ENCODE peak calls at places on chromosomes 2 and 18, in seven cellular contexts. One of them, this sample, is unnamed.

GRCh38 chr2:156340377-156340776 is 7.9 kb upstream of the NR4A2 start:
- DNase-seq in NCI-H2029: no peak
- DNase-seq in NCI-H1092: no peak
- DNase-seq in fibroblast of the aortic adventitia: peak
- DNase-seq in HuH-7: no peak
- DNase-seq in COR-L47: no peak
- DNase-seq in neural progenitor cell: no peak
- DNase-seq in this sample: no peak

GRCh38 chr2:208389940-208390339 is 16.7 kb upstream of the PTH2R start:
- DNase-seq in NCI-H2029: no peak
- DNase-seq in neural progenitor cell: no peak
- DNase-seq in NCI-H1092: no peak
- DNase-seq in COR-L47: no peak
- DNase-seq in fibroblast of the aortic adventitia: no peak
- DNase-seq in HuH-7: no peak
- DNase-seq in this sample: no peak

GRCh38 chr18:50051288-50051687 is 143.7 kb downstream of the MYO5B start:
- DNase-seq in COR-L47: no peak
- DNase-seq in neural progenitor cell: peak
- DNase-seq in HuH-7: peak
- DNase-seq in NCI-H2029: no peak
- DNase-seq in fibroblast of the aortic adventitia: no peak
- DNase-seq in NCI-H1092: no peak
- DNase-seq in this sample: no peak

GRCh38 chr18:21064347-21064746 is 47.3 kb downstream of the ROCK1 start:
- DNase-seq in neural progenitor cell: no peak
- DNase-seq in HuH-7: no peak
- DNase-seq in NCI-H1092: no peak
- DNase-seq in NCI-H2029: no peak
- DNase-seq in COR-L47: no peak
- DNase-seq in fibroblast of the aortic adventitia: peak
- DNase-seq in this sample: no peak

GRCh38 chr2:210049831-210050230 is 47.4 kb downstream of the RPE start:
- DNase-seq in neural progenitor cell: no peak
- DNase-seq in NCI-H2029: no peak
- DNase-seq in NCI-H1092: no peak
- DNase-seq in fibroblast of the aortic adventitia: no peak
- DNase-seq in COR-L47: no peak
- DNase-seq in HuH-7: no peak
- DNase-seq in this sample: no peak

GRCh38 chr2:236871500-236872001 is 214.1 kb upstream of the COPS8 start:
- DNase-seq in NCI-H2029: peak
- DNase-seq in neural progenitor cell: no peak
- DNase-seq in COR-L47: no peak
- DNase-seq in fibroblast of the aortic adventitia: peak
- DNase-seq in NCI-H1092: no peak
- DNase-seq in HuH-7: no peak
- DNase-seq in this sample: no peak

GRCh38 chr2:35978218-35978617 is 377.4 kb upstream of the CRIM1 start:
- DNase-seq in NCI-H1092: no peak
- DNase-seq in neural progenitor cell: no peak
- DNase-seq in HuH-7: no peak
- DNase-seq in COR-L47: no peak
- DNase-seq in NCI-H2029: no peak
- DNase-seq in fibroblast of the aortic adventitia: no peak
- DNase-seq in this sample: no peak

GRCh38 chr2:134217924-134218323 is 35.9 kb upstream of the MGAT5 start:
- DNase-seq in NCI-H2029: no peak
- DNase-seq in fibroblast of the aortic adventitia: no peak
- DNase-seq in neural progenitor cell: no peak
- DNase-seq in HuH-7: no peak
- DNase-seq in NCI-H1092: no peak
- DNase-seq in COR-L47: no peak
- DNase-seq in this sample: no peak

GRCh38 chr18:56314396-56314795 is 324.0 kb downstream of the TXNL1 start:
- DNase-seq in fibroblast of the aortic adventitia: peak
- DNase-seq in HuH-7: no peak
- DNase-seq in NCI-H2029: no peak
- DNase-seq in NCI-H1092: no peak
- DNase-seq in COR-L47: no peak
- DNase-seq in neural progenitor cell: no peak
- DNase-seq in this sample: no peak

GRCh38 chr2:220277445-220277960 is 650.1 kb downstream of the SLC4A3 start:
- DNase-seq in COR-L47: no peak
- DNase-seq in fibroblast of the aortic adventitia: peak
- DNase-seq in HuH-7: no peak
- DNase-seq in NCI-H1092: no peak
- DNase-seq in neural progenitor cell: no peak
- DNase-seq in NCI-H2029: peak
- DNase-seq in this sample: no peak

GRCh38 chr2:72150961-72151356 is 3.3 kb upstream of the CYP26B1 start:
- DNase-seq in neural progenitor cell: no peak
- DNase-seq in HuH-7: no peak
- DNase-seq in fibroblast of the aortic adventitia: no peak
- DNase-seq in COR-L47: no peak
- DNase-seq in NCI-H1092: no peak
- DNase-seq in NCI-H2029: no peak
- DNase-seq in this sample: no peak

GRCh38 chr18:28075501-28075900 is 101.4 kb downstream of the CDH2 start:
- DNase-seq in neural progenitor cell: no peak
- DNase-seq in NCI-H2029: no peak
- DNase-seq in COR-L47: no peak
- DNase-seq in HuH-7: no peak
- DNase-seq in fibroblast of the aortic adventitia: peak
- DNase-seq in NCI-H1092: no peak
- DNase-seq in this sample: no peak

GRCh38 chr18:48314694-48315093 is 94.5 kb downstream of the ZBTB7C start:
- DNase-seq in NCI-H1092: peak
- DNase-seq in neural progenitor cell: peak
- DNase-seq in HuH-7: no peak
- DNase-seq in COR-L47: peak
- DNase-seq in NCI-H2029: no peak
- DNase-seq in fibroblast of the aortic adventitia: no peak
- DNase-seq in this sample: no peak

GRCh38 chr2:136206613-136207012 is 88.7 kb upstream of the CXCR4 start:
- DNase-seq in fibroblast of the aortic adventitia: no peak
- DNase-seq in NCI-H2029: peak
- DNase-seq in NCI-H1092: peak
- DNase-seq in HuH-7: no peak
- DNase-seq in neural progenitor cell: no peak
- DNase-seq in COR-L47: peak
- DNase-seq in this sample: peak

GRCh38 chr2:121285077-121285449 is at the start of gene TFCP2L1:
- DNase-seq in neural progenitor cell: peak
- DNase-seq in NCI-H1092: peak
- DNase-seq in HuH-7: no peak
- DNase-seq in COR-L47: peak
- DNase-seq in fibroblast of the aortic adventitia: no peak
- DNase-seq in NCI-H2029: peak
- DNase-seq in this sample: peak

GRCh38 chr18:63823516-63824219 is 48.5 kb downstream of the SERPINB7 start:
- DNase-seq in neural progenitor cell: peak
- DNase-seq in NCI-H1092: no peak
- DNase-seq in fibroblast of the aortic adventitia: peak
- DNase-seq in HuH-7: no peak
- DNase-seq in COR-L47: peak
- DNase-seq in NCI-H2029: no peak
- DNase-seq in this sample: peak

GRCh38 chr2:192560326-192560725 is 365.6 kb upstream of the TMEFF2 start:
- DNase-seq in COR-L47: no peak
- DNase-seq in neural progenitor cell: no peak
- DNase-seq in fibroblast of the aortic adventitia: no peak
- DNase-seq in NCI-H1092: no peak
- DNase-seq in NCI-H2029: no peak
- DNase-seq in HuH-7: no peak
- DNase-seq in this sample: no peak

GRCh38 chr2:32002406-32002805 is 8.4 kb downstream of the MEMO1 start:
- DNase-seq in neural progenitor cell: no peak
- DNase-seq in fibroblast of the aortic adventitia: no peak
- DNase-seq in NCI-H2029: no peak
- DNase-seq in NCI-H1092: no peak
- DNase-seq in HuH-7: no peak
- DNase-seq in COR-L47: no peak
- DNase-seq in this sample: no peak

GRCh38 chr2:10141736-10142639 is 19.4 kb downstream of the RRM2 start:
- DNase-seq in NCI-H2029: no peak
- DNase-seq in fibroblast of the aortic adventitia: no peak
- DNase-seq in HuH-7: peak
- DNase-seq in neural progenitor cell: peak
- DNase-seq in COR-L47: peak
- DNase-seq in NCI-H1092: no peak
- DNase-seq in this sample: no peak

GRCh38 chr2:198901894-198902293 is 555.8 kb downstream of the SATB2 start:
- DNase-seq in neural progenitor cell: peak
- DNase-seq in NCI-H1092: no peak
- DNase-seq in COR-L47: no peak
- DNase-seq in fibroblast of the aortic adventitia: no peak
- DNase-seq in HuH-7: no peak
- DNase-seq in NCI-H2029: no peak
- DNase-seq in this sample: no peak

GRCh38 chr18:56709463-56709862 is 58.3 kb downstream of the WDR7 start:
- DNase-seq in NCI-H1092: no peak
- DNase-seq in HuH-7: peak
- DNase-seq in COR-L47: no peak
- DNase-seq in NCI-H2029: no peak
- DNase-seq in neural progenitor cell: no peak
- DNase-seq in fibroblast of the aortic adventitia: peak
- DNase-seq in this sample: no peak

GRCh38 chr2:172073518-172073917 is 11.8 kb upstream of the DLX1 start:
- DNase-seq in COR-L47: no peak
- DNase-seq in NCI-H1092: no peak
- DNase-seq in neural progenitor cell: no peak
- DNase-seq in NCI-H2029: no peak
- DNase-seq in fibroblast of the aortic adventitia: no peak
- DNase-seq in HuH-7: no peak
- DNase-seq in this sample: no peak

GRCh38 chr2:217220228-217221013 is 360.6 kb upstream of the TNP1 start:
- DNase-seq in COR-L47: no peak
- DNase-seq in HuH-7: no peak
- DNase-seq in fibroblast of the aortic adventitia: peak
- DNase-seq in NCI-H2029: no peak
- DNase-seq in NCI-H1092: no peak
- DNase-seq in neural progenitor cell: no peak
- DNase-seq in this sample: no peak

GRCh38 chr2:19902272-19902730 is 518 bp upstream of the TTC32 start:
- DNase-seq in neural progenitor cell: no peak
- DNase-seq in NCI-H1092: no peak
- DNase-seq in NCI-H2029: no peak
- DNase-seq in COR-L47: no peak
- DNase-seq in HuH-7: no peak
- DNase-seq in fibroblast of the aortic adventitia: no peak
- DNase-seq in this sample: no peak

GRCh38 chr2:62415019-62415431 is 91.0 kb downstream of the TMEM17 start:
- DNase-seq in NCI-H2029: no peak
- DNase-seq in NCI-H1092: no peak
- DNase-seq in HuH-7: no peak
- DNase-seq in fibroblast of the aortic adventitia: no peak
- DNase-seq in neural progenitor cell: no peak
- DNase-seq in COR-L47: no peak
- DNase-seq in this sample: no peak

GRCh38 chr18:59593291-59593717 is 103.9 kb downstream of the CCBE1 start:
- DNase-seq in NCI-H1092: no peak
- DNase-seq in COR-L47: no peak
- DNase-seq in fibroblast of the aortic adventitia: peak
- DNase-seq in NCI-H2029: no peak
- DNase-seq in neural progenitor cell: no peak
- DNase-seq in HuH-7: no peak
- DNase-seq in this sample: no peak

GRCh38 chr18:9535430-9535972 is 60.2 kb downstream of the RALBP1 start:
- DNase-seq in fibroblast of the aortic adventitia: peak
- DNase-seq in HuH-7: peak
- DNase-seq in neural progenitor cell: peak
- DNase-seq in NCI-H1092: no peak
- DNase-seq in COR-L47: no peak
- DNase-seq in NCI-H2029: no peak
- DNase-seq in this sample: no peak

GRCh38 chr2:64260817-64261216 is 116.6 kb upstream of the PELI1 start:
- DNase-seq in HuH-7: no peak
- DNase-seq in NCI-H1092: no peak
- DNase-seq in NCI-H2029: no peak
- DNase-seq in fibroblast of the aortic adventitia: no peak
- DNase-seq in neural progenitor cell: peak
- DNase-seq in COR-L47: no peak
- DNase-seq in this sample: peak

GRCh38 chr18:73715228-73715670 is 432.4 kb downstream of the FBXO15 start:
- DNase-seq in fibroblast of the aortic adventitia: peak
- DNase-seq in neural progenitor cell: no peak
- DNase-seq in COR-L47: no peak
- DNase-seq in HuH-7: no peak
- DNase-seq in NCI-H1092: no peak
- DNase-seq in NCI-H2029: no peak
- DNase-seq in this sample: no peak

GRCh38 chr2:136727973-136728699 is 37.2 kb upstream of the THSD7B start:
- DNase-seq in neural progenitor cell: no peak
- DNase-seq in HuH-7: no peak
- DNase-seq in NCI-H2029: no peak
- DNase-seq in fibroblast of the aortic adventitia: no peak
- DNase-seq in COR-L47: no peak
- DNase-seq in NCI-H1092: no peak
- DNase-seq in this sample: no peak